ENCODE peak calls at places on chromosome 15, in five cellular contexts. One of them, this sample, is unnamed.

GRCh38 chr15:38610748-38611147 is 46.1 kb upstream of the RASGRP1 start:
- DNase-seq in H1: no peak
- DNase-seq in heart right ventricle: no peak
- DNase-seq in left ventricle myocardium inferior: no peak
- DNase-seq in lower lobe of right lung: no peak
- DNase-seq in this sample: no peak

GRCh38 chr15:100919481-100920405 is 586 bp downstream of the LRRK1 start:
- DNase-seq in left ventricle myocardium inferior: no peak
- DNase-seq in heart right ventricle: peak
- DNase-seq in lower lobe of right lung: peak
- DNase-seq in H1: no peak
- DNase-seq in this sample: peak

GRCh38 chr15:83248151-83248851 is 36.2 kb downstream of the BNC1 start:
- DNase-seq in H1: peak
- DNase-seq in lower lobe of right lung: no peak
- DNase-seq in left ventricle myocardium inferior: no peak
- DNase-seq in heart right ventricle: no peak
- DNase-seq in this sample: no peak

GRCh38 chr15:91561371-91562100 is 292.0 kb upstream of the SLCO3A1 start:
- DNase-seq in lower lobe of right lung: no peak
- DNase-seq in H1: no peak
- DNase-seq in heart right ventricle: no peak
- DNase-seq in left ventricle myocardium inferior: no peak
- DNase-seq in this sample: no peak

GRCh38 chr15:60589253-60589652 is 110.3 kb upstream of the ICE2 start:
- DNase-seq in lower lobe of right lung: no peak
- DNase-seq in heart right ventricle: no peak
- DNase-seq in H1: no peak
- DNase-seq in left ventricle myocardium inferior: no peak
- DNase-seq in this sample: no peak

GRCh38 chr15:96331942-96332853 is 1.7 kb downstream of the NR2F2 start:
- DNase-seq in heart right ventricle: no peak
- DNase-seq in left ventricle myocardium inferior: no peak
- DNase-seq in H1: no peak
- DNase-seq in lower lobe of right lung: peak
- DNase-seq in this sample: peak

GRCh38 chr15:38768970-38769369 is 204.4 kb upstream of the RASGRP1 start:
- DNase-seq in left ventricle myocardium inferior: no peak
- DNase-seq in H1: peak
- DNase-seq in heart right ventricle: no peak
- DNase-seq in lower lobe of right lung: no peak
- DNase-seq in this sample: no peak

GRCh38 chr15:73983211-73983727 is 8.8 kb downstream of the STOML1 start:
- DNase-seq in heart right ventricle: peak
- DNase-seq in left ventricle myocardium inferior: peak
- DNase-seq in H1: no peak
- DNase-seq in lower lobe of right lung: peak
- DNase-seq in this sample: peak

GRCh38 chr15:32688151-32688639 is 29.6 kb upstream of the GREM1 start:
- DNase-seq in lower lobe of right lung: no peak
- DNase-seq in H1: no peak
- DNase-seq in left ventricle myocardium inferior: no peak
- DNase-seq in heart right ventricle: no peak
- DNase-seq in this sample: no peak

GRCh38 chr15:28178727-28179126 is 79.6 kb upstream of the OCA2 start:
- DNase-seq in left ventricle myocardium inferior: no peak
- DNase-seq in H1: no peak
- DNase-seq in heart right ventricle: no peak
- DNase-seq in lower lobe of right lung: no peak
- DNase-seq in this sample: no peak

GRCh38 chr15:22963546-22964125 is 16.5 kb downstream of the CYFIP1 start:
- DNase-seq in left ventricle myocardium inferior: no peak
- DNase-seq in heart right ventricle: no peak
- DNase-seq in H1: no peak
- DNase-seq in lower lobe of right lung: no peak
- DNase-seq in this sample: peak

GRCh38 chr15:80834906-80835305 is 55.7 kb downstream of the CEMIP start:
- DNase-seq in heart right ventricle: no peak
- DNase-seq in H1: no peak
- DNase-seq in lower lobe of right lung: no peak
- DNase-seq in left ventricle myocardium inferior: no peak
- DNase-seq in this sample: no peak

GRCh38 chr15:71707230-71708051 is 102.9 kb upstream of the NR2E3 start:
- DNase-seq in H1: no peak
- DNase-seq in lower lobe of right lung: no peak
- DNase-seq in heart right ventricle: no peak
- DNase-seq in left ventricle myocardium inferior: no peak
- DNase-seq in this sample: no peak

GRCh38 chr15:75347222-75348033 is 589 bp downstream of the NEIL1 start:
- DNase-seq in heart right ventricle: peak
- DNase-seq in left ventricle myocardium inferior: peak
- DNase-seq in lower lobe of right lung: peak
- DNase-seq in H1: no peak
- DNase-seq in this sample: peak

GRCh38 chr15:59292393-59292792 is 80.3 kb downstream of the MYO1E start:
- DNase-seq in H1: no peak
- DNase-seq in left ventricle myocardium inferior: no peak
- DNase-seq in heart right ventricle: no peak
- DNase-seq in lower lobe of right lung: no peak
- DNase-seq in this sample: no peak

GRCh38 chr15:85607141-85607806 is 187.5 kb downstream of the KLHL25 start:
- DNase-seq in left ventricle myocardium inferior: no peak
- DNase-seq in lower lobe of right lung: no peak
- DNase-seq in H1: no peak
- DNase-seq in heart right ventricle: no peak
- DNase-seq in this sample: no peak

GRCh38 chr15:62066663-62067447 is at the start of gene C2CD4A:
- DNase-seq in left ventricle myocardium inferior: peak
- DNase-seq in lower lobe of right lung: peak
- DNase-seq in H1: peak
- DNase-seq in heart right ventricle: peak
- DNase-seq in this sample: peak

GRCh38 chr15:31402511-31403056 is 75.9 kb downstream of the KLF13 start:
- DNase-seq in left ventricle myocardium inferior: peak
- DNase-seq in H1: no peak
- DNase-seq in heart right ventricle: peak
- DNase-seq in lower lobe of right lung: no peak
- DNase-seq in this sample: peak

GRCh38 chr15:79431636-79432344 is at the start of gene MINAR1:
- DNase-seq in lower lobe of right lung: no peak
- DNase-seq in H1: no peak
- DNase-seq in heart right ventricle: no peak
- DNase-seq in left ventricle myocardium inferior: no peak
- DNase-seq in this sample: no peak

GRCh38 chr15:91022832-91023129 is 387 bp upstream of the VPS33B start:
- DNase-seq in lower lobe of right lung: no peak
- DNase-seq in H1: no peak
- DNase-seq in heart right ventricle: no peak
- DNase-seq in left ventricle myocardium inferior: no peak
- DNase-seq in this sample: no peak

GRCh38 chr15:62857411-62857853 is 185.1 kb upstream of the TPM1 start:
- DNase-seq in lower lobe of right lung: no peak
- DNase-seq in left ventricle myocardium inferior: no peak
- DNase-seq in H1: no peak
- DNase-seq in heart right ventricle: no peak
- DNase-seq in this sample: no peak

GRCh38 chr15:49415638-49416037 is 7.4 kb upstream of the FGF7 start:
- DNase-seq in lower lobe of right lung: no peak
- DNase-seq in H1: no peak
- DNase-seq in heart right ventricle: no peak
- DNase-seq in left ventricle myocardium inferior: no peak
- DNase-seq in this sample: no peak

GRCh38 chr15:52652984-52653383 is 26.2 kb downstream of the ATOSA start:
- DNase-seq in left ventricle myocardium inferior: no peak
- DNase-seq in H1: no peak
- DNase-seq in heart right ventricle: no peak
- DNase-seq in lower lobe of right lung: no peak
- DNase-seq in this sample: no peak

GRCh38 chr15:62684143-62684808 is 358.3 kb upstream of the TPM1 start:
- DNase-seq in lower lobe of right lung: no peak
- DNase-seq in left ventricle myocardium inferior: no peak
- DNase-seq in H1: no peak
- DNase-seq in heart right ventricle: no peak
- DNase-seq in this sample: no peak

GRCh38 chr15:74171965-74172541 is 1.5 kb upstream of the ISLR start:
- DNase-seq in left ventricle myocardium inferior: no peak
- DNase-seq in lower lobe of right lung: no peak
- DNase-seq in H1: no peak
- DNase-seq in heart right ventricle: no peak
- DNase-seq in this sample: no peak

GRCh38 chr15:41429003-41429890 is 12.4 kb downstream of the RTF1 start:
- DNase-seq in left ventricle myocardium inferior: no peak
- DNase-seq in H1: no peak
- DNase-seq in heart right ventricle: no peak
- DNase-seq in lower lobe of right lung: no peak
- DNase-seq in this sample: no peak

GRCh38 chr15:41423979-41424659 is 7.2 kb downstream of the RTF1 start:
- DNase-seq in left ventricle myocardium inferior: no peak
- DNase-seq in H1: no peak
- DNase-seq in lower lobe of right lung: no peak
- DNase-seq in heart right ventricle: no peak
- DNase-seq in this sample: no peak

GRCh38 chr15:41424809-41425208 is 7.9 kb downstream of the RTF1 start:
- DNase-seq in heart right ventricle: no peak
- DNase-seq in H1: no peak
- DNase-seq in left ventricle myocardium inferior: no peak
- DNase-seq in lower lobe of right lung: no peak
- DNase-seq in this sample: no peak
- TF ChIP-seq CTCF in heart right ventricle: no peak
- TF ChIP-seq CTCF in H1: peak
- TF ChIP-seq CTCF in left ventricle myocardium inferior: no peak
- TF ChIP-seq CTCF in lower lobe of right lung: no peak
- TF ChIP-seq CTCF in this sample: no peak

GRCh38 chr15:99110581-99111320 is 5.9 kb downstream of the SYNM start:
- DNase-seq in left ventricle myocardium inferior: no peak
- DNase-seq in heart right ventricle: no peak
- DNase-seq in lower lobe of right lung: no peak
- DNase-seq in H1: no peak
- DNase-seq in this sample: no peak

GRCh38 chr15:99106417-99107220 is 1.7 kb downstream of the SYNM start:
- DNase-seq in heart right ventricle: peak
- DNase-seq in H1: no peak
- DNase-seq in lower lobe of right lung: peak
- DNase-seq in left ventricle myocardium inferior: peak
- DNase-seq in this sample: peak

GRCh38 chr15:99110093-99110492 is 5.2 kb downstream of the SYNM start:
- DNase-seq in left ventricle myocardium inferior: no peak
- DNase-seq in heart right ventricle: no peak
- DNase-seq in H1: no peak
- DNase-seq in lower lobe of right lung: peak
- DNase-seq in this sample: no peak

GRCh38 chr15:99109555-99110021 is 4.7 kb downstream of the SYNM start:
- DNase-seq in heart right ventricle: no peak
- DNase-seq in left ventricle myocardium inferior: no peak
- DNase-seq in lower lobe of right lung: peak
- DNase-seq in H1: no peak
- DNase-seq in this sample: no peak

DNA sequence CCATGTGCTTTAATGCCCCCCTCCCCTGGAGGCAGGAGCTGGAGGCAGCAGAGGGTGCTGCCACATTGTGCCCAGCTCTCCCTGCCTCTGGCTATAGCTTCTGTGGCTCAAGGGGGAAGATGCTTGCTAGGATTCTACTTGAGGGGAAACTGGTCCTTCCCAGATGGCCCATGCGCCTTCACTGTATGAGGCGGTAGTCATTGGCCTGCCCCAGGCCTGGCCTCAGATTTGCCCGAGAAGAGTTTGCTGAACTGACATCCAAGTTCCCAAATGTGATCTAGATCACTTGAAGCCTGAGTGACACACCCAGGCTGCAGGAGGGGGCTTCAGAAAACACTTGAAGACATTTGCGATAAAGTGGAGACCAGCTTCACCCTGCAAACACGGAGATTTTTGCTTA is 4.1 kb downstream of the SYNM start:
- DNase-seq in lower lobe of right lung: peak
- DNase-seq in H1: no peak
- DNase-seq in left ventricle myocardium inferior: no peak
- DNase-seq in heart right ventricle: no peak
- DNase-seq in this sample: no peak
- H3K4me3 ChIP-seq in lower lobe of right lung: no peak
- H3K4me3 ChIP-seq in H1: no peak
- H3K4me3 ChIP-seq in left ventricle myocardium inferior: peak
- H3K4me3 ChIP-seq in heart right ventricle: no peak
- H3K4me3 ChIP-seq in this sample: peak

DNA sequence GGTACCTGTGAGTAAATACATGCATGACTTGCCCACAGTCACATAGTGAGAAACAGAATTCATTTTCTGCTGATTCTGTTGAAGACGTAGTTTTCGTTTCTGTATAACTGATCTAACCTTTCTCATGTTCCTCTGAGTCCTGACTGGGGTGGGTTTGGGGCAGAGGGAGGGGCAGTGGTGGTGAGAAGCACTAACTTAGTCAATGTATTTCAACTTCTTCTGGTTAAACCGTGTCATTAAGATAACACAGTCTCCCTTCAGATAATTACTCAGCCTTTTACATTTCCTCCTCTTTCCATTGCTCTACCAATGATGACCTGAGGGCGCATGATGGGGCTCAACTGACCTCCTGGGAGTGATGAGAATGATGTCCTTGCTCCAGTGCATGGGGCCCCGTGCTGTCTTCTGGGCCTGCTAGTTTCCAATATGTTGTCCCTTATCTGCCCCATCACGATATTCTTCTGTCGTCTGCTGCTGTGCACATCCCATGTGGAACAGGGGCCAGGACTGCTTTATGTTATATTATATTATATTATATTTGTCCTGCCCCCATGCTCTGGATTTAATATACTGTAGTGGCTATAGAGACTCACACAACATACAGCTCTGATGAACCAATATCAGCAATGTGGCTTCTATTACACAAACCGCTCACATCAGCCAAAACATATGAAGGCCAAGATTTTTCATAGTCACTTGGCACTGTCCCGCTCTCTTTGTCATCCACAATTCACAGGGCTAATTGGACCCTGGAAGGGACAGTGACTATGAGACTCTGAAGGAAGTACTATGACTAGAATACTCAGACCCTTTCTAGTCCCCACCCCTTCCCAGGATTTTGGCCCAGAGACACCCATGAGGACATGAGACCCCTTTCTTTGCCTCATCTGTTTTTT is 407.1 kb upstream of the MCTP2 start:
- DNase-seq in heart right ventricle: no peak
- DNase-seq in H1: no peak
- DNase-seq in lower lobe of right lung: no peak
- DNase-seq in left ventricle myocardium inferior: no peak
- DNase-seq in this sample: no peak
- TF ChIP-seq CTCF in heart right ventricle: no peak
- TF ChIP-seq CTCF in H1: no peak
- TF ChIP-seq CTCF in lower lobe of right lung: no peak
- TF ChIP-seq CTCF in left ventricle myocardium inferior: no peak
- TF ChIP-seq CTCF in this sample: no peak

DNA sequence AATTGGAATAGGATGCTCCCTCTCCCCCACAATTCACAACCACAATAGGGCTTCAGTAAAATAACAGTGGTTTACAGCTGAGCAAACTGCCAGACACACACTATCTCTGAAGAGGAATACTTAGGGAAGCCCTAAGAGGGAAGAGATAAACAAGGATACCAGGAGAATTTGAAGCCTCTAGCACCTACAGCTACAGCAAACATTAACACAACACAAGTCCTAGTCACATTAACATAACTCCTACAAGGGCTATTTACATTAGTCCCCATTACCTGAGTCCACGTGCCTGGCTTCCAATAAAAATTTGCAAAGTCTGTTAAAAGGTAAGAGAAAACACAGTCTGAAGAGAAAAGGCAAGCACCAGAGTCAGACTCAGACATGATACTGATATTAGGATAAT is 346.9 kb upstream of the CDIN1 start:
- DNase-seq in heart right ventricle: no peak
- DNase-seq in lower lobe of right lung: no peak
- DNase-seq in left ventricle myocardium inferior: no peak
- DNase-seq in H1: peak
- DNase-seq in this sample: no peak
- H3K4me3 ChIP-seq in heart right ventricle: no peak
- H3K4me3 ChIP-seq in lower lobe of right lung: no peak
- H3K4me3 ChIP-seq in left ventricle myocardium inferior: no peak
- H3K4me3 ChIP-seq in H1: no peak
- H3K4me3 ChIP-seq in this sample: no peak